ENCODE peak calls at places on chromosomes 16 and 17, in four cellular contexts. T, V, N and Y are unnamed samples.

GRCh38 chr17:39195568-39196160 is 1.8 kb downstream of the CACNB1 start:
- DNase-seq in V (peak; percentile 41), T (no peak), N (no peak), Y (peak; percentile 20)

GRCh38 chr17:80316927-80317705 is 56.5 kb downstream of the RNF213 start:
- DNase-seq in T (no peak), V (no peak), N (no peak), Y (no peak)

GRCh38 chr17:11240041-11240801 is 792 bp upstream of the SHISA6 start:
- DNase-seq in N (no peak), V (no peak), T (peak; percentile 71), Y (no peak)

GRCh38 chr17:189444-189843 is 8.0 kb upstream of the DOC2B start:
- DNase-seq in T (no peak), N (no peak), V (no peak), Y (no peak)

GRCh38 chr16:87138868-87139267 is 178.3 kb downstream of the C16orf95 start:
- DNase-seq in T (no peak), N (no peak), V (no peak), Y (no peak)

GRCh38 chr16:10188236-10188635 is 6.0 kb upstream of the GRIN2A start:
- DNase-seq in N (no peak), T (no peak), V (no peak), Y (peak; percentile 5)

GRCh38 chr16:61926766-61927165 is 109.5 kb downstream of the CDH8 start:
- DNase-seq in V (peak; percentile 16), N (no peak), T (no peak), Y (peak; percentile 31)

GRCh38 chr17:63071797-63072196 is 105.8 kb downstream of the TANC2 start:
- DNase-seq in V (no peak), T (no peak), N (no peak), Y (no peak)

GRCh38 chr16:85522842-85523601 is 90.1 kb upstream of the GSE1 start:
- DNase-seq in T (peak; percentile 53), N (no peak), V (peak; percentile 14), Y (no peak)

GRCh38 chr16:51553314-51553713 is 402.2 kb upstream of the SALL1 start:
- DNase-seq in N (no peak), T (no peak), V (no peak), Y (no peak)

GRCh38 chr16:86566601-86566965 is at the start of gene FOXC2:
- DNase-seq in T (peak; percentile 95), V (peak; percentile 92), N (peak; percentile 96), Y (no peak)

GRCh38 chr17:74690409-74690825 is 22.3 kb downstream of the CD300LF start:
- DNase-seq in T (no peak), V (no peak), N (no peak), Y (no peak)

GRCh38 chr16:27921134-27921533 is 142.4 kb downstream of the GSG1L start:
- DNase-seq in N (no peak), V (no peak), T (no peak), Y (no peak)

GRCh38 chr16:22300427-22301071 is 3.3 kb downstream of the POLR3E start:
- DNase-seq in V (peak; percentile 26), N (peak; percentile 52), T (peak; percentile 59), Y (peak; percentile 57)

GRCh38 chr17:45050680-45051059 is 762 bp downstream of the DCAKD start:
- DNase-seq in N (peak; percentile 44), T (no peak), V (no peak), Y (no peak)

GRCh38 chr16:23502466-23502865 is 7.8 kb downstream of the GGA2 start:
- DNase-seq in V (no peak), N (peak; percentile 40), T (no peak), Y (no peak)

GRCh38 chr17:59493867-59494266 is 71.5 kb upstream of the DHX40 start:
- DNase-seq in V (no peak), T (peak; percentile 82), N (no peak), Y (no peak)

GRCh38 chr16:17590711-17591654 is 120.2 kb upstream of the XYLT1 start:
- DNase-seq in N (no peak), T (peak; percentile 9), V (peak; percentile 31), Y (no peak)

GRCh38 chr17:47717845-47718621 is 15.0 kb upstream of the TBX21 start:
- DNase-seq in V (peak; percentile 25), T (no peak), N (no peak), Y (peak; percentile 25)

GRCh38 chr17:78962345-78962983 is 17.3 kb downstream of the LGALS3BP start:
- DNase-seq in N (no peak), V (no peak), T (peak; percentile 59), Y (peak; percentile 76)

GRCh38 chr16:89063768-89064320 is 29.8 kb upstream of the ACSF3 start:
- DNase-seq in V (no peak), N (no peak), T (no peak), Y (no peak)

GRCh38 chr16:89061590-89062380 is 31.9 kb upstream of the ACSF3 start:
- DNase-seq in V (no peak), T (peak; percentile 3), N (no peak), Y (no peak)

GRCh38 chr16:89064606-89065444 is 28.8 kb upstream of the ACSF3 start:
- DNase-seq in V (no peak), N (no peak), T (no peak), Y (no peak)

GRCh38 chr16:89061086-89061485 is 32.6 kb upstream of the ACSF3 start:
- DNase-seq in V (no peak), T (no peak), N (no peak), Y (no peak)

GRCh38 chr16:89062389-89063345 is 31.0 kb upstream of the ACSF3 start:
- DNase-seq in T (no peak), N (no peak), V (no peak), Y (no peak)
- H3K4me1 ChIP-seq in T (no peaks in the 10 kb centered on the region), N (no peaks in the 10 kb centered on the region), V (no peaks in the 10 kb centered on the region), Y (no peaks in the 10 kb centered on the region)

GRCh38 chr16:4452674-4453073 is 21.8 kb downstream of the NMRAL1 start:
- DNase-seq in N (no peak), T (no peak), V (no peak), Y (no peak)

GRCh38 chr16:4454618-4455017 is 19.8 kb downstream of the NMRAL1 start:
- DNase-seq in N (no peak), V (no peak), T (peak; percentile 35), Y (no peak)

GRCh38 chr16:4450921-4451619 is 23.4 kb downstream of the NMRAL1 start:
- DNase-seq in V (no peak), T (peak; percentile 30), N (no peak), Y (no peak)

GRCh38 chr16:4455951-4456350 is 18.5 kb downstream of the NMRAL1 start:
- DNase-seq in N (no peak), V (no peak), T (no peak), Y (no peak)

DNA sequence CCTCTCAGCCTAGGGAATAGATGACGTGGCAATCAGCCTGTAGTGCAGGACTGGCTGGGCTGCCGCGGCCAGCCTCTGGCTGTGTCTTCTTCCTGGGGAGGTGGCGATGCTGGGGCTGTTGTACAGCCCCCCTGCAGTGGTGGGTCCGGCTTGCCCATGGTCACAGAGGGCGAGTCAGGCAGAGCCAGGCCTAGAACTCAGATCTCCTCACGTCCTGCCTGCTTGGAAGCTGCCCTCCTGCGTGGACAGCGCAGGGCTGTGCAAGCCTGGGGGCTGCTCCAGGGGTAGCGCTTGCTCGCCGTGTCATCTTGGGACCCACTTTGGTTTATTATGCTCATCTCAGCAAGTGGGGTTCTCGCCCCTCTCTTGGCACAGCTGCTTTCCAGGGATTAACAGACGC is 19.3 kb downstream of the NMRAL1 start:
- DNase-seq in N (no peak), T (no peak), V (no peak), Y (no peak)
- H3K9ac ChIP-seq in N (no peak overlapping the region), T (no peak overlapping the region), V (no peak overlapping the region), Y (no peak overlapping the region)

DNA sequence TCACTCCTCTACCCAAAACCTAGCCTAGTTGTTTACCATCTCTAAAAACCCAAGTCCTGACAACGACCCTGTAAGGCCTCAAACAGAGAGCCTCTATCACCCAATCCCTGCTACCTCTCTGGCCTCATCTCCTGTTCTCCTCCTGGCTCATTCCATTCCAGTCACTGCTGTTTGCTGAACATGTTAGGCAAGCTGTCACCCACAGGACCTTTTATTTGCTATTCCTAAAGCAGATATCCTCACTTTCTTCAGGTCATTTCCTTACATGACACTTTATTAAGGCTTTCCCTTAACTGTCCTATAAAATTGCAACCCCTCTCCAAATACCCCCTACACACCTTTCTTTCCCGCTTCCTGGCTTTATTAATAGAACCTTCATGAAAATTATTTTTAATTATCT is 85.1 kb downstream of the KANSL1 start:
- DNase-seq in T (peak; percentile 64), N (no peak), V (no peak), Y (peak; percentile 16)
- H3K4me1 ChIP-seq in T (peaks cover 25% of the 10 kb centered on the region), N (peaks cover 41% of the 10 kb centered on the region), V (no peaks in the 10 kb centered on the region), Y (peaks cover 31% of the 10 kb centered on the region)

GRCh38 chr16:3954411-3954921 is 74.0 kb upstream of the CREBBP start:
- DNase-seq in T (no peak), V (no peak), N (no peak), Y (no peak)
- H3K9ac ChIP-seq in T (no peak overlapping the region), V (no peak overlapping the region), N (no peak overlapping the region), Y (no peak overlapping the region)

GRCh38 chr17:31566992-31567373 is 175.5 kb downstream of the RAB11FIP4 start:
- DNase-seq in V (no peak), T (no peak), N (no peak), Y (no peak)
- H3K4me1 ChIP-seq in V (peaks cover 68% of the 10 kb centered on the region), T (peaks cover 3% of the 10 kb centered on the region), N (peaks cover 14% of the 10 kb centered on the region), Y (peaks cover 5% of the 10 kb centered on the region)